ENCODE peak calls at places on chromosomes 12 and 14, in six cellular contexts. K is HTR-8/SVneo, T is NCI-H510A treated with DMSO at 0.1 percent for 48 hours, D is T-helper 1 cell, N is mucosa of gallbladder, J is fibroblast of lung. E is an unnamed sample.

GRCh38 chr14:57871487-57872080 is 5.7 kb upstream of the SLC35F4 start:
- DNase-seq in K (peak; percentile 13), J (peak; percentile 63), D (peak; percentile 10), T (no peak), N (no peak), E (no peak)

GRCh38 chr12:108822458-108823205 is 34.8 kb downstream of the SSH1 start:
- DNase-seq in K (no peak), T (no peak), J (no peak), D (no peak), N (no peak), E (no peak)

GRCh38 chr14:22982477-22983245 is at the start of gene AJUBA:
- DNase-seq in N (peak; percentile 90), T (peak; percentile 70), J (peak; percentile 97), D (peak; percentile 77), K (peak; percentile 81), E (peak; percentile 71)

GRCh38 chr12:24047345-24047744 is 97.9 kb upstream of the SOX5 start:
- DNase-seq in T (no peak), K (no peak), J (no peak), N (no peak), D (no peak), E (no peak)

GRCh38 chr12:103495783-103496456 is at the start of gene C12orf42:
- DNase-seq in K (peak; percentile 29), T (peak; percentile 89), J (no peak), D (peak; percentile 34), N (no peak), E (no peak)

GRCh38 chr14:70602254-70602653 is 1.8 kb upstream of the MED6 start:
- DNase-seq in T (no peak), K (no peak), J (no peak), N (no peak), D (no peak), E (no peak)

GRCh38 chr12:92570056-92570753 is 132.6 kb upstream of the PLEKHG7 start:
- DNase-seq in D (peak; percentile 68), T (peak; percentile 85), K (peak; percentile 63), N (peak; percentile 86), J (peak; percentile 70), E (peak; percentile 33)

GRCh38 chr12:78641837-78642423 is 222.6 kb upstream of the SYT1 start:
- DNase-seq in N (no peak), K (no peak), D (no peak), T (no peak), J (peak; percentile 7), E (no peak)

GRCh38 chr12:80624986-80625530 is 82.4 kb upstream of the MYF6 start:
- DNase-seq in T (no peak), N (no peak), J (peak; percentile 26), K (no peak), D (no peak), E (no peak)

GRCh38 chr14:39374846-39375245 is 57.4 kb downstream of the FBXO33 start:
- DNase-seq in N (no peak), D (no peak), T (no peak), J (peak; percentile 74), K (no peak), E (no peak)

GRCh38 chr14:81435578-81436295 is 35.6 kb upstream of the STON2 start:
- DNase-seq in D (no peak), N (peak; percentile 31), J (peak; percentile 44), T (no peak), K (no peak), E (no peak)

GRCh38 chr12:61523276-61523992 is 736.8 kb upstream of the USP15 start:
- DNase-seq in T (no peak), J (no peak), D (no peak), N (no peak), K (no peak), E (no peak)

GRCh38 chr14:99535448-99535847 is 54.2 kb downstream of the CCNK start:
- DNase-seq in N (no peak), D (no peak), T (no peak), K (no peak), J (peak; percentile 32), E (no peak)

GRCh38 chr14:67510836-67511235 is 22.3 kb upstream of the PLEKHH1 start:
- DNase-seq in D (no peak), T (no peak), J (peak; percentile 11), N (no peak), K (no peak), E (no peak)

GRCh38 chr12:34626363-34627157 is 604.3 kb downstream of the ALG10 start:
- DNase-seq in T (no peak), K (no peak), J (no peak), D (no peak), N (peak; percentile 34), E (no peak)

GRCh38 chr12:117847371-117847770 is 121.4 kb downstream of the KSR2 start:
- DNase-seq in T (no peak), J (no peak), N (no peak), D (no peak), K (no peak), E (no peak)

GRCh38 chr14:72961579-72962335 is 35.5 kb downstream of the DCAF4 start:
- DNase-seq in N (no peak), T (no peak), D (no peak), K (peak; percentile 51), J (peak; percentile 57), E (no peak)

GRCh38 chr14:53741379-53742225 is 215.0 kb downstream of the BMP4 start:
- DNase-seq in D (no peak), K (no peak), N (no peak), J (peak; percentile 2), T (no peak), E (no peak)

GRCh38 chr12:61521258-61521657 is 738.9 kb upstream of the USP15 start:
- DNase-seq in J (no peak), K (no peak), T (no peak), N (no peak), D (no peak), E (no peak)

GRCh38 chr14:32757568-32757967 is 181.1 kb upstream of the NPAS3 start:
- DNase-seq in D (no peak), K (no peak), N (no peak), J (peak; percentile 50), T (no peak), E (no peak)

GRCh38 chr12:15689751-15690191 is 99.4 kb downstream of the EPS8 start:
- DNase-seq in N (peak; percentile 44), T (no peak), D (no peak), K (no peak), J (no peak), E (no peak)

GRCh38 chr14:78798757-78799156 is 628.6 kb downstream of the NRXN3 start:
- DNase-seq in T (no peak), J (no peak), D (no peak), K (no peak), N (no peak), E (no peak)

GRCh38 chr12:33012226-33012625 is 115.6 kb upstream of the PKP2 start:
- DNase-seq in J (no peak), D (no peak), K (no peak), N (no peak), T (no peak), E (no peak)

GRCh38 chr12:110744176-110744575 is 1.5 kb upstream of the PPP1CC start:
- DNase-seq in T (no peak), N (peak; percentile 14), K (peak; percentile 65), J (peak; percentile 68), D (no peak), E (no peak)

GRCh38 chr12:96497800-96498199 is 8.4 kb downstream of the CFAP54 start:
- DNase-seq in N (no peak), D (no peak), J (peak; percentile 35), T (no peak), K (no peak), E (no peak)

GRCh38 chr14:77094672-77095284 is 3.3 kb upstream of the CIPC start:
- DNase-seq in J (peak; percentile 64), K (peak; percentile 85), N (peak; percentile 83), D (peak; percentile 70), T (peak; percentile 89), E (peak; percentile 67)

GRCh38 chr14:48792376-48793024 is 793.7 kb downstream of the RPS29 start:
- DNase-seq in D (no peak), T (no peak), J (peak; percentile 11), K (no peak), N (peak; percentile 26), E (no peak)

GRCh38 chr14:32370720-32371119 is 41.6 kb downstream of the AKAP6 start:
- DNase-seq in N (no peak), J (peak; percentile 86), K (peak; percentile 37), D (no peak), T (no peak), E (no peak)

GRCh38 chr12:68951652-68952051 is 18.7 kb upstream of the CPM start:
- DNase-seq in N (peak; percentile 48), K (no peak), J (no peak), T (no peak), D (no peak), E (no peak)

GRCh38 chr12:23707270-23707669 is 242.2 kb downstream of the SOX5 start:
- DNase-seq in K (no peak), D (no peak), T (no peak), J (peak; percentile 4), N (no peak), E (no peak)